ENCODE peak calls at places on chromosome 10, in four cellular contexts. V is nephron progenitor cell; S is stimulated activated CD8-positive, alpha-beta memory T cell treated with anti-CD3 and anti-CD28 coated beads, Interleukin-7, amount 100 ng/mL, for 4 hours; E is brain microvascular endothelial cell. C is an unnamed sample.

GRCh38 chr10:92590623-92591549 is 2.0 kb upstream of the KIF11 start:
- DNase-seq in V (peak), S (no peak), E (peak), C (peak)

GRCh38 chr10:113007343-113007771 is 57.3 kb downstream of the TCF7L2 start:
- DNase-seq in V (no peak), S (no peak), E (no peak), C (no peak)

GRCh38 chr10:109103278-109103677 is 820.0 kb downstream of the XPNPEP1 start:
- DNase-seq in V (no peak), S (no peak), E (no peak), C (no peak)

GRCh38 chr10:114634607-114634974 is 23.5 kb downstream of the ABLIM1 start:
- DNase-seq in V (no peak), S (no peak), E (peak), C (peak)

GRCh38 chr10:79144341-79145173 is 75.8 kb downstream of the ZMIZ1 start:
- DNase-seq in V (no peak), S (no peak), E (no peak), C (no peak)

GRCh38 chr10:33155720-33156638 is 178.5 kb downstream of the NRP1 start:
- DNase-seq in V (no peak), S (no peak), E (peak), C (peak)

GRCh38 chr10:110556993-110557601 is 10.4 kb upstream of the SMC3 start:
- DNase-seq in V (peak), S (peak), E (peak), C (peak)

GRCh38 chr10:84537447-84537931 is 209.1 kb downstream of the CCSER2 start:
- DNase-seq in V (peak), S (peak), E (peak), C (peak)

GRCh38 chr10:19049577-19049976 is 976 bp downstream of the MALRD1 start:
- DNase-seq in V (no peak), S (no peak), E (no peak), C (no peak)

GRCh38 chr10:101940916-101941315 is 97.3 kb upstream of the KCNIP2 start:
- DNase-seq in V (no peak), S (no peak), E (peak), C (no peak)

GRCh38 chr10:11335167-11335652 is 276.2 kb downstream of the USP6NL start:
- DNase-seq in V (no peak), S (no peak), E (peak), C (no peak)

GRCh38 chr10:48455055-48455391 is 148.5 kb downstream of the MAPK8 start:
- DNase-seq in V (peak), S (no peak), E (no peak), C (no peak)

GRCh38 chr10:29600067-29600466 is 34.7 kb downstream of the SVIL start:
- DNase-seq in V (no peak), S (no peak), E (no peak), C (no peak)

GRCh38 chr10:96305019-96305418 is 785 bp downstream of the DNTT start:
- DNase-seq in V (no peak), S (no peak), E (no peak), C (no peak)

GRCh38 chr10:48777056-48777455 is 92.4 kb downstream of the WDFY4 start:
- DNase-seq in V (no peak), S (no peak), E (no peak), C (no peak)

GRCh38 chr10:12214763-12215218 is 18.8 kb downstream of the CDC123 start:
- DNase-seq in V (peak), S (no peak), E (peak), C (peak)

GRCh38 chr10:60572511-60573194 is 183.0 kb upstream of the ANK3 start:
- DNase-seq in V (peak), S (no peak), E (peak), C (peak)

C was measured in left kidney.